ENCODE peak calls at places on chromosomes 12 and 14, in five cellular contexts. D is activated CD8-positive, alpha-beta memory T cell treated with anti-CD3 and anti-CD28 coated beads, Interleukin-2, amount 10 ng/mL, durations not matched to agents 7 days and 5 days; N is effector memory CD8-positive, alpha-beta T cell; X is heart right ventricle; L is right cardiac atrium. M is an unnamed sample.

GRCh38 chr12:109925185-109925835 is 25.2 kb downstream of the TCHP start:
- ATAC-seq in X (no peak), D (no peak), N (no peak), L (no peak), M (no peak)

GRCh38 chr12:101763246-101763931 is 24.1 kb upstream of the SYCP3 start:
- ATAC-seq in N (no peak), L (peak; percentile 62), X (peak; percentile 70), D (no peak), M (peak; percentile 38)

GRCh38 chr14:90739318-90740077 is 76.7 kb downstream of the TTC7B start:
- ATAC-seq in L (peak; percentile 67), X (peak; percentile 88), D (no peak), N (no peak), M (no peak)

GRCh38 chr14:69651653-69652052 is 40.3 kb downstream of the SUSD6 start:
- ATAC-seq in N (no peak), D (no peak), X (peak; percentile 27), L (peak; percentile 64), M (peak; percentile 30)

GRCh38 chr12:41103614-41104013 is 84.5 kb upstream of the PDZRN4 start:
- ATAC-seq in D (no peak), X (no peak), N (no peak), L (no peak), M (no peak)

GRCh38 chr12:103880299-103881142 is 39.5 kb upstream of the NT5DC3 start:
- ATAC-seq in N (peak; percentile 85), D (no peak), X (no peak), L (no peak), M (no peak)

GRCh38 chr12:39239484-39240143 is 203.3 kb downstream of the KIF21A start:
- ATAC-seq in N (no peak), X (no peak), L (peak; percentile 20), D (no peak), M (no peak)

GRCh38 chr14:59427653-59428578 is 37.3 kb downstream of the GPR135 start:
- ATAC-seq in N (no peak), X (peak; percentile 89), L (peak; percentile 85), D (no peak), M (no peak)

GRCh38 chr12:115771065-115771464 is 506.4 kb downstream of the MED13L start:
- ATAC-seq in X (peak; percentile 56), N (no peak), D (no peak), L (no peak), M (no peak)

GRCh38 chr12:120978296-120979219 is at the start of gene HNF1A:
- ATAC-seq in L (peak; percentile 18), D (no peak), N (no peak), X (peak; percentile 29), M (peak; percentile 14)

GRCh38 chr12:123050913-123051312 is 70.4 kb downstream of the ARL6IP4 start:
- ATAC-seq in N (no peak), X (no peak), D (no peak), L (peak; percentile 25), M (no peak)

GRCh38 chr14:102544034-102544744 is 34.6 kb upstream of the ANKRD9 start:
- ATAC-seq in X (no peak), N (no peak), L (no peak), D (no peak), M (peak; percentile 78)

GRCh38 chr14:97712471-97712870 is 915.3 kb downstream of the VRK1 start:
- ATAC-seq in L (no peak), N (no peak), X (no peak), D (no peak), M (no peak)

GRCh38 chr12:98656289-98657101 is 11.4 kb downstream of the APAF1 start:
- ATAC-seq in L (no peak), N (no peak), X (no peak), D (peak; percentile 90), M (no peak)

GRCh38 chr12:13183621-13184020 is 12.9 kb upstream of the EMP1 start:
- ATAC-seq in L (no peak), X (no peak), N (no peak), D (peak; percentile 57), M (no peak)

GRCh38 chr14:94655169-94655710 is 43.0 kb downstream of the SERPINA3 start:
- ATAC-seq in X (no peak), D (no peak), L (no peak), N (no peak), M (no peak)

GRCh38 chr12:53513712-53514415 is 6.6 kb upstream of the NPFF start:
- ATAC-seq in D (no peak), N (no peak), X (no peak), L (peak; percentile 63), M (no peak)

GRCh38 chr12:1328385-1328784 is 266.0 kb downstream of the FBXL14 start:
- ATAC-seq in X (peak; percentile 39), L (peak; percentile 34), N (no peak), D (no peak), M (no peak)

GRCh38 chr14:91012050-91012449 is 48.4 kb downstream of the RPS6KA5 start:
- ATAC-seq in X (no peak), D (no peak), N (no peak), L (no peak), M (no peak)

GRCh38 chr12:93484315-93484981 is 17.1 kb downstream of the MRPL42 start:
- ATAC-seq in L (no peak), N (no peak), X (no peak), D (no peak), M (peak; percentile 28)

GRCh38 chr12:52081263-52081733 is 1.8 kb downstream of the SMIM41 start:
- ATAC-seq in N (peak; percentile 53), L (peak; percentile 23), D (no peak), X (no peak), M (peak; percentile 36)

GRCh38 chr14:21915814-21916213 is 242.2 kb upstream of the OR4E1 start:
- ATAC-seq in L (peak; percentile 78), X (no peak), D (no peak), N (no peak), M (peak; percentile 55)

GRCh38 chr12:77845831-77846230 is 15.1 kb downstream of the NAV3 start:
- ATAC-seq in N (no peak), L (peak; percentile 67), X (no peak), D (no peak), M (no peak)

GRCh38 chr14:31926652-31927347 is 150.3 kb upstream of the ARHGAP5 start:
- ATAC-seq in D (no peak), X (peak; percentile 77), N (no peak), L (peak; percentile 70), M (no peak)

GRCh38 chr12:12333407-12333831 is 16.6 kb downstream of the MANSC1 start:
- ATAC-seq in L (peak; percentile 47), N (no peak), X (no peak), D (no peak), M (peak; percentile 56)

GRCh38 chr14:72680853-72681640 is 212.9 kb downstream of the DPF3 start:
- ATAC-seq in N (no peak), X (no peak), D (no peak), L (no peak), M (no peak)

GRCh38 chr14:56274556-56274955 is 156.3 kb downstream of the PELI2 start:
- ATAC-seq in L (no peak), X (no peak), D (no peak), N (no peak), M (no peak)

GRCh38 chr14:65949711-65950516 is 536.3 kb upstream of the CCDC196 start:
- ATAC-seq in D (peak; percentile 87), X (peak; percentile 86), L (peak; percentile 63), N (peak; percentile 36), M (peak; percentile 49)

GRCh38 chr14:61103541-61104339 is 122.7 kb downstream of the SLC38A6 start:
- ATAC-seq in N (no peak), D (peak; percentile 84), X (peak; percentile 87), L (peak; percentile 92), M (peak; percentile 95)

GRCh38 chr12:69951108-69951507 is 126.1 kb downstream of the MYRFL start:
- ATAC-seq in N (no peak), L (no peak), X (no peak), D (no peak), M (no peak)

GRCh38 chr14:64993263-64993662 is 6.6 kb downstream of the FNTB start:
- ATAC-seq in X (no peak), D (no peak), L (no peak), N (no peak), M (no peak)